ENCODE peak calls at places on chromosomes 13 and 19, in seven cellular contexts. One of them, this sample, is unnamed.

GRCh38 chr13:41914552-41914951 is 46.4 kb downstream of the VWA8 start:
- DNase-seq in GM12892: no peak
- DNase-seq in endothelial cell: no peak
- DNase-seq in NCI-H69: peak; percentile 52
- DNase-seq in hippocampal formation: no peak
- DNase-seq in aorta: no peak
- DNase-seq in hepatocyte: no peak
- DNase-seq in this sample: no peak

GRCh38 chr13:103289661-103290060 is 223.4 kb upstream of the SLC10A2 start:
- DNase-seq in hepatocyte: no peak
- DNase-seq in GM12892: no peak
- DNase-seq in NCI-H69: no peak
- DNase-seq in aorta: no peak
- DNase-seq in endothelial cell: no peak
- DNase-seq in hippocampal formation: no peak
- DNase-seq in this sample: no peak

GRCh38 chr13:71877280-71877653 is 10.3 kb upstream of the DACH1 start:
- DNase-seq in hepatocyte: peak; percentile 7
- DNase-seq in aorta: no peak
- DNase-seq in hippocampal formation: no peak
- DNase-seq in GM12892: no peak
- DNase-seq in NCI-H69: peak; percentile 76
- DNase-seq in endothelial cell: peak; percentile 18
- DNase-seq in this sample: no peak

GRCh38 chr13:104869501-104869900 is 1666.0 kb downstream of the EFNB2 start:
- DNase-seq in GM12892: no peak
- DNase-seq in endothelial cell: no peak
- DNase-seq in hepatocyte: no peak
- DNase-seq in NCI-H69: no peak
- DNase-seq in hippocampal formation: no peak
- DNase-seq in aorta: no peak
- DNase-seq in this sample: no peak

GRCh38 chr13:49540552-49540951 is 44.8 kb downstream of the PHF11 start:
- DNase-seq in endothelial cell: no peak
- DNase-seq in aorta: no peak
- DNase-seq in hippocampal formation: no peak
- DNase-seq in NCI-H69: no peak
- DNase-seq in hepatocyte: no peak
- DNase-seq in GM12892: no peak
- DNase-seq in this sample: no peak

GRCh38 chr13:112689498-112690241 is at the start of gene ATP11A:
- DNase-seq in hippocampal formation: peak; percentile 82
- DNase-seq in endothelial cell: peak; percentile 82
- DNase-seq in hepatocyte: peak; percentile 97
- DNase-seq in aorta: peak; percentile 96
- DNase-seq in GM12892: peak; percentile 91
- DNase-seq in NCI-H69: peak; percentile 98
- DNase-seq in this sample: peak; percentile 62

GRCh38 chr13:113291129-113291528 is 5.9 kb upstream of the LAMP1 start:
- DNase-seq in GM12892: no peak
- DNase-seq in endothelial cell: no peak
- DNase-seq in hepatocyte: no peak
- DNase-seq in hippocampal formation: no peak
- DNase-seq in NCI-H69: no peak
- DNase-seq in aorta: no peak
- DNase-seq in this sample: no peak

GRCh38 chr19:33795370-33796163 is 1.1 kb upstream of the KCTD15 start:
- DNase-seq in NCI-H69: peak; percentile 96
- DNase-seq in endothelial cell: peak; percentile 95
- DNase-seq in hepatocyte: peak; percentile 94
- DNase-seq in aorta: peak; percentile 86
- DNase-seq in GM12892: peak; percentile 61
- DNase-seq in hippocampal formation: peak; percentile 43
- DNase-seq in this sample: no peak

GRCh38 chr19:7356899-7357627 is 8.3 kb downstream of the ARHGEF18 start:
- DNase-seq in endothelial cell: no peak
- DNase-seq in hippocampal formation: no peak
- DNase-seq in hepatocyte: no peak
- DNase-seq in GM12892: no peak
- DNase-seq in aorta: no peak
- DNase-seq in NCI-H69: no peak
- DNase-seq in this sample: no peak

GRCh38 chr19:3479177-3479818 is 1.0 kb downstream of the SMIM24 start:
- DNase-seq in GM12892: no peak
- DNase-seq in hepatocyte: peak; percentile 62
- DNase-seq in endothelial cell: no peak
- DNase-seq in NCI-H69: peak; percentile 74
- DNase-seq in aorta: no peak
- DNase-seq in hippocampal formation: no peak
- DNase-seq in this sample: peak; percentile 83

GRCh38 chr13:100131863-100132574 is 43.1 kb downstream of the PCCA start:
- DNase-seq in GM12892: no peak
- DNase-seq in NCI-H69: peak; percentile 86
- DNase-seq in aorta: no peak
- DNase-seq in hepatocyte: peak; percentile 8
- DNase-seq in endothelial cell: no peak
- DNase-seq in hippocampal formation: no peak
- DNase-seq in this sample: no peak

GRCh38 chr13:75762066-75762937 is 126.2 kb downstream of the LMO7 start:
- DNase-seq in endothelial cell: no peak
- DNase-seq in hepatocyte: peak; percentile 50
- DNase-seq in GM12892: no peak
- DNase-seq in aorta: no peak
- DNase-seq in NCI-H69: peak; percentile 14
- DNase-seq in hippocampal formation: no peak
- DNase-seq in this sample: peak; percentile 19

GRCh38 chr13:65063753-65064152 is 2166.4 kb downstream of the PCDH9 start:
- DNase-seq in hippocampal formation: no peak
- DNase-seq in endothelial cell: no peak
- DNase-seq in aorta: no peak
- DNase-seq in NCI-H69: peak; percentile 81
- DNase-seq in hepatocyte: no peak
- DNase-seq in GM12892: no peak
- DNase-seq in this sample: no peak

GRCh38 chr13:30915691-30916541 is 9.8 kb downstream of the MEDAG start:
- DNase-seq in NCI-H69: peak; percentile 65
- DNase-seq in aorta: no peak
- DNase-seq in endothelial cell: no peak
- DNase-seq in hippocampal formation: no peak
- DNase-seq in hepatocyte: no peak
- DNase-seq in GM12892: no peak
- DNase-seq in this sample: no peak

GRCh38 chr19:52700673-52701072 is 34.2 kb downstream of the ZNF611 start:
- DNase-seq in hepatocyte: no peak
- DNase-seq in hippocampal formation: no peak
- DNase-seq in GM12892: no peak
- DNase-seq in NCI-H69: no peak
- DNase-seq in endothelial cell: no peak
- DNase-seq in aorta: no peak
- DNase-seq in this sample: no peak

GRCh38 chr19:38469151-38469550 is 35.7 kb downstream of the RYR1 start:
- DNase-seq in NCI-H69: no peak
- DNase-seq in hepatocyte: no peak
- DNase-seq in hippocampal formation: no peak
- DNase-seq in aorta: no peak
- DNase-seq in GM12892: no peak
- DNase-seq in endothelial cell: no peak
- DNase-seq in this sample: no peak

GRCh38 chr13:38763446-38764381 is 76.8 kb downstream of the FREM2 start:
- DNase-seq in hippocampal formation: peak; percentile 70
- DNase-seq in hepatocyte: peak; percentile 68
- DNase-seq in NCI-H69: peak; percentile 93
- DNase-seq in aorta: no peak
- DNase-seq in GM12892: no peak
- DNase-seq in endothelial cell: peak; percentile 39
- DNase-seq in this sample: no peak

GRCh38 chr13:85277753-85278152 is 521.5 kb downstream of the SLITRK6 start:
- DNase-seq in aorta: no peak
- DNase-seq in NCI-H69: peak; percentile 6
- DNase-seq in hepatocyte: no peak
- DNase-seq in hippocampal formation: no peak
- DNase-seq in GM12892: no peak
- DNase-seq in endothelial cell: no peak
- DNase-seq in this sample: no peak

GRCh38 chr13:75968103-75968838 is 332.1 kb downstream of the LMO7 start:
- DNase-seq in aorta: no peak
- DNase-seq in hippocampal formation: no peak
- DNase-seq in hepatocyte: no peak
- DNase-seq in NCI-H69: no peak
- DNase-seq in endothelial cell: no peak
- DNase-seq in GM12892: no peak
- DNase-seq in this sample: no peak

GRCh38 chr19:56097776-56098175 is 23.3 kb downstream of the ZNF787 start:
- DNase-seq in aorta: no peak
- DNase-seq in hippocampal formation: no peak
- DNase-seq in endothelial cell: no peak
- DNase-seq in NCI-H69: no peak
- DNase-seq in hepatocyte: no peak
- DNase-seq in GM12892: no peak
- DNase-seq in this sample: no peak

GRCh38 chr19:48171584-48172170 is 1.2 kb downstream of the ZSWIM9 start:
- DNase-seq in hepatocyte: no peak
- DNase-seq in aorta: no peak
- DNase-seq in endothelial cell: no peak
- DNase-seq in GM12892: no peak
- DNase-seq in NCI-H69: no peak
- DNase-seq in hippocampal formation: no peak
- DNase-seq in this sample: no peak

GRCh38 chr13:24215732-24216131 is 55.2 kb downstream of the SPATA13 start:
- DNase-seq in endothelial cell: no peak
- DNase-seq in aorta: no peak
- DNase-seq in hippocampal formation: peak; percentile 63
- DNase-seq in NCI-H69: peak; percentile 51
- DNase-seq in hepatocyte: no peak
- DNase-seq in GM12892: no peak
- DNase-seq in this sample: no peak

GRCh38 chr13:38686635-38687245 is at the start of gene FREM2:
- DNase-seq in aorta: no peak
- DNase-seq in hippocampal formation: peak; percentile 33
- DNase-seq in GM12892: no peak
- DNase-seq in NCI-H69: peak; percentile 97
- DNase-seq in endothelial cell: peak; percentile 72
- DNase-seq in hepatocyte: peak; percentile 88
- DNase-seq in this sample: no peak

GRCh38 chr13:108322206-108322824 is 52.8 kb downstream of the TNFSF13B start:
- DNase-seq in NCI-H69: peak; percentile 71
- DNase-seq in hepatocyte: peak; percentile 69
- DNase-seq in aorta: no peak
- DNase-seq in hippocampal formation: peak; percentile 59
- DNase-seq in endothelial cell: no peak
- DNase-seq in GM12892: peak; percentile 4
- DNase-seq in this sample: peak; percentile 59

GRCh38 chr19:17069249-17069648 is 6.0 kb downstream of the HAUS8 start:
- DNase-seq in hepatocyte: no peak
- DNase-seq in GM12892: no peak
- DNase-seq in NCI-H69: no peak
- DNase-seq in hippocampal formation: no peak
- DNase-seq in endothelial cell: no peak
- DNase-seq in aorta: no peak
- DNase-seq in this sample: no peak

GRCh38 chr19:50331187-50332013 is 2.2 kb upstream of the KCNC3 start:
- DNase-seq in GM12892: peak; percentile 25
- DNase-seq in endothelial cell: no peak
- DNase-seq in hepatocyte: no peak
- DNase-seq in aorta: no peak
- DNase-seq in NCI-H69: no peak
- DNase-seq in hippocampal formation: no peak
- DNase-seq in this sample: no peak

This sample was measured in naive thymus-derived CD8-positive, alpha-beta T cell.